ENCODE peak calls at places on chromosome 14, in six cellular contexts. A, I, Y, T, R and X are unnamed samples.

GRCh38 chr14:51807355-51807754 is 53.1 kb upstream of the GNG2 start:
- DNase-seq in A (no peak), I (no peak), Y (no peak), T (no peak), R (no peak), X (no peak)

GRCh38 chr14:73945159-73945670 is 4.7 kb downstream of the FAM161B start:
- DNase-seq in A (no peak), I (no peak), Y (no peak), T (no peak), R (no peak), X (no peak)

GRCh38 chr14:94536836-94537235 is 24.4 kb upstream of the SERPINA4 start:
- DNase-seq in A (peak), I (no peak), Y (no peak), T (no peak), R (no peak), X (no peak)

GRCh38 chr14:101025131-101025530 is 121.6 kb upstream of the RTL1 start:
- DNase-seq in A (no peak), I (no peak), Y (no peak), T (no peak), R (no peak), X (no peak)

GRCh38 chr14:90545966-90546751 is 149.3 kb downstream of the CALM1 start:
- DNase-seq in A (no peak), I (no peak), Y (peak), T (no peak), R (no peak), X (no peak)

GRCh38 chr14:24119691-24120090 is 4.9 kb upstream of the NRL start:
- DNase-seq in A (no peak), I (no peak), Y (no peak), T (no peak), R (no peak), X (no peak)

GRCh38 chr14:73723411-73723798 is 9.2 kb upstream of the PNMA1 start:
- DNase-seq in A (no peak), I (no peak), Y (no peak), T (no peak), R (no peak), X (no peak)

GRCh38 chr14:105249175-105250007 is 1.1 kb downstream of the BTBD6 start:
- DNase-seq in A (no peak), I (no peak), Y (peak), T (no peak), R (no peak), X (no peak)

GRCh38 chr14:69460093-69460701 is 24.3 kb upstream of the PLEKHD1 start:
- DNase-seq in A (peak), I (peak), Y (peak), T (peak), R (no peak), X (peak)

GRCh38 chr14:24013654-24014514 is 25.2 kb downstream of the DHRS4L2 start:
- DNase-seq in A (peak), I (peak), Y (peak), T (peak), R (no peak), X (peak)

GRCh38 chr14:96129128-96129736 is 75.4 kb upstream of the BDKRB2 start:
- DNase-seq in A (no peak), I (no peak), Y (no peak), T (no peak), R (no peak), X (no peak)

GRCh38 chr14:99124482-99125104 is 147.4 kb downstream of the BCL11B start:
- DNase-seq in A (no peak), I (no peak), Y (peak), T (no peak), R (no peak), X (no peak)

GRCh38 chr14:24692382-24693352 is 58.7 kb upstream of the GZMB start:
- DNase-seq in A (no peak), I (no peak), Y (no peak), T (no peak), R (no peak), X (no peak)

GRCh38 chr14:73726025-73726961 is 12.1 kb upstream of the PNMA1 start:
- DNase-seq in A (no peak), I (no peak), Y (no peak), T (no peak), R (no peak), X (no peak)

GRCh38 chr14:33452982-33453381 is 497.9 kb downstream of the EGLN3 start:
- DNase-seq in A (no peak), I (no peak), Y (no peak), T (no peak), R (no peak), X (no peak)

GRCh38 chr14:34931206-34931605 is 51.6 kb upstream of the SRP54 start:
- DNase-seq in A (no peak), I (peak), Y (no peak), T (no peak), R (no peak), X (no peak)

GRCh38 chr14:74591899-74592298 is 20.1 kb downstream of the LTBP2 start:
- DNase-seq in A (no peak), I (no peak), Y (no peak), T (no peak), R (no peak), X (no peak)

GRCh38 chr14:31096255-31096654 is 70.1 kb upstream of the STRN3 start:
- DNase-seq in A (no peak), I (no peak), Y (no peak), T (no peak), R (no peak), X (no peak)

GRCh38 chr14:76876076-76876475 is 49.9 kb downstream of the LRRC74A start:
- DNase-seq in A (peak), I (no peak), Y (peak), T (peak), R (peak), X (peak)

GRCh38 chr14:81559385-81559784 is 25.7 kb upstream of the SEL1L start:
- DNase-seq in A (no peak), I (no peak), Y (no peak), T (no peak), R (no peak), X (peak)

GRCh38 chr14:81550001-81550642 is 16.5 kb upstream of the SEL1L start:
- DNase-seq in A (no peak), I (peak), Y (no peak), T (no peak), R (no peak), X (no peak)

GRCh38 chr14:81557137-81557536 is 23.5 kb upstream of the SEL1L start:
- DNase-seq in A (no peak), I (no peak), Y (no peak), T (no peak), R (no peak), X (no peak)

GRCh38 chr14:81551471-81551870 is 17.8 kb upstream of the SEL1L start:
- DNase-seq in A (no peak), I (no peak), Y (no peak), T (no peak), R (no peak), X (no peak)

DNA sequence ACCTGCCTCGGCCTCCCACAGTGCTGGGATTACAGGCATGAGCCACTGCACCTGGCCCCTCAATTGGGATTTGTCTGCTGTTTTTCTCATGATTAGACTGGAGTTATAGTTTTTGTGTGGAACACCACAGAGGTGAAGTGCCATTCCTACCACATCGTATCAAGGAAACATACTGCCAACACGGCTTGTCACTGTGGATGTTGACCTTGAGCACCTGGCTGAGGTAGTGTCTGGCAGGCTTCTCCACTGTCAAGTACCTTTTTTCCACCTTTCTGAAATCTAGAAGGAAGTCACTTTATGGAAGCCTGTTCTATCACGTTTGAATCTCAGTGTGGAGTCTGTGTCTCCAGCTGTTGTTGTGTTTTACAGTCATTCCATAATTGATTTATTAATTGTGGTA is 21.4 kb upstream of the SEL1L start:
- DNase-seq in A (no peak), I (no peak), Y (no peak), T (no peak), R (no peak), X (no peak)
- TF ChIP-seq GABPA in A (no peak), I (no peak), Y (no peak), T (no peak), R (no peak), X (no peak)

GRCh38 chr14:21097616-21098133 is 780 bp downstream of the ZNF219 start:
- DNase-seq in A (no peak), I (no peak), Y (no peak), T (no peak), R (no peak), X (no peak)

GRCh38 chr14:21096889-21097615 is 1.4 kb downstream of the ZNF219 start:
- DNase-seq in A (no peak), I (no peak), Y (peak), T (no peak), R (no peak), X (no peak)

GRCh38 chr14:21096438-21096837 is 2.0 kb downstream of the ZNF219 start:
- DNase-seq in A (no peak), I (no peak), Y (peak), T (no peak), R (no peak), X (no peak)

GRCh38 chr14:21093769-21094681 is 4.4 kb downstream of the ZNF219 start:
- DNase-seq in A (no peak), I (no peak), Y (peak), T (no peak), R (no peak), X (no peak)

GRCh38 chr14:21095430-21096205 is 2.8 kb downstream of the ZNF219 start:
- DNase-seq in A (no peak), I (no peak), Y (peak), T (peak), R (no peak), X (no peak)
- TF ChIP-seq GABPA in A (no peak), I (no peak), Y (no peak), T (no peak), R (no peak), X (no peak)

GRCh38 chr14:106610691-106611090 is 1084.3 kb downstream of the TMEM121 start:
- DNase-seq in A (no peak), I (no peak), Y (no peak), T (no peak), R (no peak), X (no peak)

GRCh38 chr14:106606936-106607335 is 1080.6 kb downstream of the TMEM121 start:
- DNase-seq in A (no peak), I (no peak), Y (no peak), T (no peak), R (no peak), X (no peak)

DNA sequence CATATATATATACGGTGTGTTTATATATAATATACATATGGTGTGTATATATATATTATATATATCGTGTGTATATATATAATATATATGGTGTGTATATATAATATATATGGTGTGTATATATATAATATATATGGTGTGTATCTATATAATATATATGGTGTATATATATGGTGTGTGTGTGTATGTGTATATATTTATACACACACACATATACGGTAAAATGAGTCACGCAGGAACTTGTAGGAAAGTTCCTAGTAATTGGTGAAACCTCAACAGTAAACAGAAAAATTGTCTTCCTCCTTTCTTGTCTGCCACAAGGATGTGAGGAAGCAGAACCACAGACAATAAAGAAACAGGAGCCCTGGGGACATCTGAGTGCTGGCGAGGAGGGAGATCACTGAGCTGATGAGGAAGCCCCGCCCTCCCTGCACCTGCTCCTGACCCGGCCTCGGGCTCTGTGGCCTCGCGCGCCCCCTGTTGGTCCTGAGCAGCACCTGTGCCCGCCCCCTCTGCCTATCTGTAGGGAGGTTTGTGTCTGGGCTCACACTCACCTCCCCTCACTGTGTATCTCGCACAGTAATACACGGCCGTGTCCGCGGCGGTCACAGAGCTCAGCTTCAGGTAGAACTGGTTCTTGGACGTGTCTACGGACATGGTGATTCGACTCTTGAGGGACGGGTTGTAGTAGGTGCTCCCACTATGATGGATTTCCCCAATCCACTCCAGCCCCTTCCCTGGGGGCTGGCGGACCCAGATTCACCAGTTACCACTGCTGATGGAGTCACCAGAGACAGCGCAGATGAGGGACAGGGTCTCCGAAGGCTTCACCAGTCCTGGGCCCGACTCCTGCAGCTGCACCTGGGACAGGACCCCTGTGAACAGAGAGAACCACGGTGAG is 1079.4 kb downstream of the TMEM121 start:
- DNase-seq in A (peak), I (peak), Y (peak), T (peak), R (no peak), X (no peak)
- TF ChIP-seq GABPA in A (no peak), I (no peak), Y (no peak), T (no peak), R (no peak), X (no peak)

GRCh38 chr14:28012629-28013415 is 753.8 kb upstream of the FOXG1 start:
- DNase-seq in A (no peak), I (no peak), Y (peak), T (no peak), R (no peak), X (no peak)
- TF ChIP-seq GABPA in A (no peak), I (no peak), Y (no peak), T (no peak), R (no peak), X (no peak)

GRCh38 chr14:103879570-103880333 is 32.4 kb upstream of the PPP1R13B start:
- DNase-seq in A (peak), I (no peak), Y (peak), T (peak), R (no peak), X (no peak)
- TF ChIP-seq GABPA in A (peak), I (no peak), Y (no peak), T (no peak), R (no peak), X (no peak)